ENCODE peak calls at places on chromosome 10, in four cellular contexts. M is neural progenitor cell, O is MM.1S, B is PC-3. H is an unnamed sample.

GRCh38 chr10:52879181-52879607 is 106.6 kb upstream of the MBL2 start:
- DNase-seq in B (peak), O (no peak), M (no peak), H (peak)

GRCh38 chr10:29643785-29644501 is 9.2 kb upstream of the SVIL start:
- DNase-seq in B (no peak), O (no peak), M (no peak), H (no peak)

GRCh38 chr10:108393111-108393510 is 1228.6 kb upstream of the SORCS1 start:
- DNase-seq in B (peak), O (no peak), M (no peak), H (peak)

GRCh38 chr10:132689721-132690360 is 96.1 kb downstream of the NKX6-2 start:
- DNase-seq in O (no peak), B (no peak), M (no peak), H (no peak)

GRCh38 chr10:125396651-125397050 is 236.3 kb upstream of the CTBP2 start:
- DNase-seq in B (peak), M (no peak), O (no peak), H (peak)

GRCh38 chr10:130747946-130748345 is 563.6 kb downstream of the TCERG1L start:
- DNase-seq in B (no peak), M (no peak), O (no peak), H (no peak)

GRCh38 chr10:60208676-60209269 is 180.9 kb downstream of the ANK3 start:
- DNase-seq in M (peak), B (peak), O (peak), H (peak)

GRCh38 chr10:91163269-91163708 is 57.2 kb upstream of the PCGF5 start:
- DNase-seq in M (peak), B (peak), O (peak), H (peak)

GRCh38 chr10:118820326-118821116 is 65.8 kb upstream of the CACUL1 start:
- DNase-seq in O (no peak), M (no peak), B (no peak), H (no peak)

GRCh38 chr10:90440870-90441269 is 417.0 kb downstream of the HTR7 start:
- DNase-seq in B (no peak), O (no peak), M (no peak), H (no peak)

GRCh38 chr10:15369642-15370211 is 1.4 kb downstream of the FAM171A1 start:
- DNase-seq in M (peak), B (no peak), O (no peak), H (peak)

GRCh38 chr10:93267521-93267920 is 193.8 kb downstream of the CYP26A1 start:
- DNase-seq in M (no peak), O (peak), B (no peak), H (no peak)

GRCh38 chr10:21174670-21175495 is 277.8 kb upstream of the NEBL start:
- DNase-seq in M (peak), O (no peak), B (peak), H (no peak)

GRCh38 chr10:12728569-12728968 is 272.9 kb downstream of the CCDC3 start:
- DNase-seq in M (no peak), O (no peak), B (no peak), H (peak)

GRCh38 chr10:95297402-95297801 is 6.6 kb upstream of the PDLIM1 start:
- DNase-seq in O (peak), B (no peak), M (no peak), H (no peak)

GRCh38 chr10:65149878-65150277 is 1628.7 kb downstream of the REEP3 start:
- DNase-seq in B (no peak), O (peak), M (no peak), H (no peak)

GRCh38 chr10:118343115-118343514 is 991 bp upstream of the FAM204A start:
- DNase-seq in B (peak), M (no peak), O (no peak), H (peak)

GRCh38 chr10:132868995-132869394 is 73.4 kb downstream of the CFAP46 start:
- DNase-seq in O (no peak), B (no peak), M (no peak), H (no peak)

GRCh38 chr10:8614054-8614565 is 559.6 kb downstream of the GATA3 start:
- DNase-seq in B (peak), M (no peak), O (no peak), H (no peak)

GRCh38 chr10:33291053-33291592 is 43.3 kb downstream of the NRP1 start:
- DNase-seq in B (peak), O (no peak), M (no peak), H (peak)

GRCh38 chr10:112471878-112472487 is 25.0 kb downstream of the VTI1A start:
- DNase-seq in M (peak), O (peak), B (peak), H (peak)
- TF ChIP-seq EZH2phosphoT487 in M (no peak), O (no peak), B (no peak), H (no peak)

DNA sequence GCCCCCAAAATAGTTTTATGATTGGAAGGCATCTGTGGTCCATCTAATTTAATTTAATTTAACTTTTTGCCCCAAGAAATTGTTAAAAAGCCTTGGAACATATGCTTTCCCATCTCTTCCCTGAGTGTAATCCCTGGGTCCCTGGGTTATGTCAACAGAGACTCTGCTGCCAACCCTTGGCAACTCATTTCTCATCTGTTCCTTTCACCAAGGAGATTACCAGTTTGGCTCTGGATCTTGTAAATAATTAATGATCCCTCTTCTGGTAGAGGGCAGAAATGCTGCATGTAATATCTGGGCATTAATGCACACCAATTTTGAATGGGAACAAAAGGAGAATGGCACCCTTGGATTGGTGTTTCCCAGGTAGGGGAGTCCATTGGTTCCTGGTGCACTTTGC is 514.2 kb downstream of the CCSER2 start:
- DNase-seq in O (no peak), M (no peak), B (no peak), H (no peak)
- TF ChIP-seq EZH2phosphoT487 in O (no peak), M (no peak), B (no peak), H (no peak)

DNA sequence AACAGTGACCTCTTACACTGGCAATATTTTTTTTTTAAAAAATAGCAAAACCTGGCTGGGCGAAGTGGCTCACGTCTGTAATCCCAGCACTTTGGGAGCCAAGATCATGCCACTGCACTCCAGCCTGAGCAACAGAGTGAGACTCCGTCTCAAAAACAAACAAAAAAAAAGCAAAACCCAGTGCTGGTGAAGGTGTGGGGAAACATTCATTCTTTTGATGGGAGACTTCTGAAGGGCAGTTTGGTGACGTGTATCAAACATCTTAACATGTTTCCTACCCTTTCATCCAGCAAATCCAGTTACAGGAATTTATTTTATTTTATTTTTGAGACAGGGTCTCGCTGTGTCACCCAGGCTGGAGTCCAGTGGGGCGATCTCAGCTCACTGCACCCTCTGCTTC is 58.0 kb downstream of the CHST3 start:
- DNase-seq in M (no peak), O (no peak), B (no peak), H (no peak)
- TF ChIP-seq EZH2phosphoT487 in M (no peak), O (no peak), B (no peak), H (no peak)

GRCh38 chr10:110502851-110503301 is 5.2 kb downstream of the DUSP5 start:
- DNase-seq in B (peak), O (peak), M (no peak), H (peak)

GRCh38 chr10:110502072-110502845 is 4.6 kb downstream of the DUSP5 start:
- DNase-seq in M (no peak), O (peak), B (no peak), H (no peak)

GRCh38 chr10:110503528-110504110 is 5.9 kb downstream of the DUSP5 start:
- DNase-seq in O (no peak), B (no peak), M (no peak), H (no peak)

GRCh38 chr10:110505130-110505815 is 7.6 kb downstream of the DUSP5 start:
- DNase-seq in M (no peak), O (no peak), B (no peak), H (no peak)

GRCh38 chr10:110504111-110504735 is 6.5 kb downstream of the DUSP5 start:
- DNase-seq in O (peak), B (no peak), M (no peak), H (peak)
- TF ChIP-seq EZH2phosphoT487 in O (no peak), B (no peak), M (no peak), H (no peak)

GRCh38 chr10:34524369-34525091 is 290.6 kb downstream of the PARD3 start:
- DNase-seq in O (peak), M (no peak), B (no peak), H (no peak)

GRCh38 chr10:34522542-34522941 is 292.6 kb downstream of the PARD3 start:
- DNase-seq in O (no peak), M (peak), B (peak), H (no peak)

GRCh38 chr10:34523017-34523767 is 291.9 kb downstream of the PARD3 start:
- DNase-seq in M (no peak), O (no peak), B (peak), H (peak)

GRCh38 chr10:34520084-34520483 is 295.0 kb downstream of the PARD3 start:
- DNase-seq in B (peak), O (no peak), M (no peak), H (no peak)

GRCh38 chr10:34520510-34520909 is 294.6 kb downstream of the PARD3 start:
- DNase-seq in O (no peak), M (no peak), B (no peak), H (no peak)
- TF ChIP-seq EZH2phosphoT487 in O (no peak), M (no peak), B (no peak), H (no peak)

GRCh38 chr10:43371418-43371817 is at the start of gene FXYD4:
- DNase-seq in O (no peak), B (no peak), M (no peak), H (no peak)
- TF ChIP-seq EZH2phosphoT487 in O (no peak), B (no peak), M (no peak), H (no peak)

DNA sequence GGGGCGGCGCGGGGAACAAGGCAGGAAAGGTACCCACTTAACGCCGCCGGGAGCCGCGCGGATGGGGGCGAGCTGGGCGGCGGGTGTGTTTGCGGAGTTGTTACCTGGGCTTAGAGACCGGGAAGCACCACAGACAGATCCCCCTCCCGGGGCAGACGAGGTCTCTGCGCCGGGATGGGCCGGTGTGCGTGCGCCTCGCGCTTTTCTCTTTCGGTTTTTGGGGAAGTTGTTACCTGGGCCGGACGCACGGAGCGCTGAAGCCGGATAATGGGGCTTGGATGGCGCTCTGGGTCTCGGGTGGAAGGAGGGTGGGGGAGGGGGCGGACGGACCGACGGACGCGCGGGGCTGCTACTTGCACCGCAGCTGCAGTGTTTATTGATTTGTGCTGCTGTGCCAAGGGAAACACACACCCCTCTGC is 1.2 kb downstream of the ZEB1 start:
- DNase-seq in B (peak), O (peak), M (peak), H (peak)
- TF ChIP-seq EZH2phosphoT487 in B (no peak), O (no peak), M (no peak), H (no peak)